ENCODE peak calls at places on chromosome 1, in seven cellular contexts. X is posterior vena cava; W is DMS 273 treated with DMSO at 0.1 percent for 48 hours; A is amniotic epithelial cell; U is naive thymus-derived CD8-positive, alpha-beta T cell; K is HEK293T; J is KG1. M is an unnamed sample.

GRCh38 chr1:219927956-219928790 is at the start of gene SLC30A10:
- DNase-seq in X (no peak), W (no peak), A (peak), U (no peak), K (peak), J (no peak), M (no peak)

GRCh38 chr1:237794071-237794470 is 96.7 kb downstream of the ZP4 start:
- DNase-seq in X (no peak), W (no peak), A (peak), U (no peak), K (no peak), J (no peak), M (no peak)

GRCh38 chr1:17909634-17910033 is 154.5 kb downstream of the ACTL8 start:
- DNase-seq in X (peak), W (no peak), A (peak), U (no peak), K (peak), J (no peak), M (peak)

GRCh38 chr1:1777510-1777909 is 760 bp downstream of the NADK start:
- DNase-seq in X (no peak), W (no peak), A (peak), U (no peak), K (no peak), J (peak), M (no peak)

GRCh38 chr1:41618066-41618825 is 133.8 kb upstream of the EDN2 start:
- DNase-seq in X (peak), W (no peak), A (peak), U (no peak), K (no peak), J (no peak), M (no peak)

GRCh38 chr1:156090822-156091188 is 8.5 kb upstream of the MEX3A start:
- DNase-seq in X (peak), W (peak), A (peak), U (peak), K (peak), J (peak), M (peak)

GRCh38 chr1:111214086-111214801 is 13.3 kb upstream of the CHI3L2 start:
- DNase-seq in X (no peak), W (no peak), A (no peak), U (no peak), K (no peak), J (no peak), M (no peak)

GRCh38 chr1:34924759-34925555 is 4.5 kb downstream of the DLGAP3 start:
- DNase-seq in X (peak), W (no peak), A (peak), U (peak), K (peak), J (peak), M (peak)

GRCh38 chr1:81703352-81703735 is 97.4 kb upstream of the ADGRL2 start:
- DNase-seq in X (no peak), W (no peak), A (peak), U (no peak), K (no peak), J (no peak), M (no peak)

GRCh38 chr1:65148548-65149390 is 766 bp downstream of the AK4 start:
- DNase-seq in X (peak), W (no peak), A (no peak), U (peak), K (peak), J (peak), M (peak)

GRCh38 chr1:11187000-11187399 is 2.2 kb upstream of the ANGPTL7 start:
- DNase-seq in X (no peak), W (no peak), A (no peak), U (no peak), K (no peak), J (no peak), M (no peak)

GRCh38 chr1:54548389-54549044 is 489 bp downstream of the ACOT11 start:
- DNase-seq in X (no peak), W (no peak), A (no peak), U (no peak), K (peak), J (no peak), M (no peak)